ENCODE peak calls at places on chromosomes 5 and 9, in five cellular contexts. K is nucleus accumbens, R is EL, F is neural crest cell, T is aorta. N is an unnamed sample.

GRCh38 chr9:75183293-75183692 is 95.0 kb downstream of the OSTF1 start:
- DNase-seq in K (no peak), R (no peak), F (no peak), T (no peak), N (no peak)

GRCh38 chr9:117825609-117826347 is 121.6 kb downstream of the TLR4 start:
- DNase-seq in K (no peak), R (no peak), F (no peak), T (no peak), N (no peak)

GRCh38 chr9:90600029-90600428 is 42.6 kb downstream of the DIRAS2 start:
- DNase-seq in K (no peak), R (no peak), F (no peak), T (no peak), N (no peak)

GRCh38 chr5:388266-389196 is 54.4 kb upstream of the EXOC3 start:
- DNase-seq in K (no peak), R (no peak), F (no peak), T (peak), N (peak)

GRCh38 chr5:152676177-152676576 is 271.1 kb upstream of the NMUR2 start:
- DNase-seq in K (no peak), R (no peak), F (no peak), T (no peak), N (no peak)

GRCh38 chr5:39668980-39669379 is 244.2 kb upstream of the DAB2 start:
- DNase-seq in K (no peak), R (no peak), F (no peak), T (no peak), N (no peak)

GRCh38 chr9:29701536-29701935 is 2128.3 kb upstream of the C9orf72 start:
- DNase-seq in K (no peak), R (no peak), F (no peak), T (no peak), N (no peak)

GRCh38 chr5:156479864-156480263 is 152.9 kb downstream of the SGCD start:
- DNase-seq in K (no peak), R (no peak), F (no peak), T (no peak), N (no peak)

GRCh38 chr9:100425758-100426157 is 1.2 kb upstream of the MSANTD3 start:
- DNase-seq in K (no peak), R (no peak), F (no peak), T (no peak), N (no peak)

GRCh38 chr5:78566747-78567449 is 81.7 kb downstream of the LHFPL2 start:
- DNase-seq in K (no peak), R (peak), F (no peak), T (no peak), N (no peak)

GRCh38 chr9:134025606-134026541 is 593 bp downstream of the BRD3OS start:
- DNase-seq in K (no peak), R (peak), F (peak), T (peak), N (peak)

GRCh38 chr9:129422032-129422842 is 198.7 kb downstream of the C9orf50 start:
- DNase-seq in K (no peak), R (no peak), F (no peak), T (no peak), N (no peak)

N was measured in progenitor cell of endocrine pancreas.